ENCODE peak calls at places on chromosomes 2 and 18, in four cellular contexts. V, I, U and K are unnamed samples.

GRCh38 chr2:232229296-232229916 is 149.1 kb upstream of the ALPP start:
- DNase-seq in V (peak), I (no peak), U (no peak), K (no peak)

GRCh38 chr2:145563752-145564615 is 1044.1 kb upstream of the ZEB2 start:
- DNase-seq in V (no peak), I (no peak), U (no peak), K (peak)

GRCh38 chr2:200352631-200353030 is 46.1 kb downstream of the SPATS2L start:
- DNase-seq in V (peak), I (no peak), U (no peak), K (peak)

GRCh38 chr18:9743200-9744016 is 35.3 kb downstream of the RAB31 start:
- DNase-seq in V (peak), I (no peak), U (no peak), K (peak)

GRCh38 chr2:108542071-108542470 is 7.8 kb downstream of the LIMS1 start:
- DNase-seq in V (peak), I (no peak), U (no peak), K (peak)

GRCh38 chr2:3587432-3587831 is 7.5 kb upstream of the COLEC11 start:
- DNase-seq in V (peak), I (no peak), U (no peak), K (peak)

GRCh38 chr2:172735646-172736418 is at the start of gene RAPGEF4:
- DNase-seq in V (no peak), I (no peak), U (no peak), K (no peak)

GRCh38 chr2:171723724-171724683 is 36.7 kb downstream of the DYNC1I2 start:
- DNase-seq in V (peak), I (no peak), U (peak), K (peak)

GRCh38 chr2:127541849-127542630 is 6.6 kb downstream of the MYO7B start:
- DNase-seq in V (peak), I (no peak), U (no peak), K (no peak)

GRCh38 chr18:48993586-48993985 is 42.8 kb upstream of the SMAD7 start:
- DNase-seq in V (no peak), I (no peak), U (no peak), K (no peak)

GRCh38 chr18:49380812-49381211 is 79.6 kb downstream of the DYM start:
- DNase-seq in V (no peak), I (no peak), U (no peak), K (no peak)

GRCh38 chr2:42783511-42783910 is 8.9 kb downstream of the HAAO start:
- DNase-seq in V (no peak), I (no peak), U (no peak), K (no peak)

GRCh38 chr2:45258251-45258775 is 249.1 kb upstream of the SIX2 start:
- DNase-seq in V (no peak), I (no peak), U (no peak), K (no peak)

GRCh38 chr2:54669677-54670484 is 53.6 kb upstream of the EML6 start:
- DNase-seq in V (peak), I (peak), U (no peak), K (no peak)

GRCh38 chr18:32542221-32542798 is 71.6 kb upstream of the GAREM1 start:
- DNase-seq in V (peak), I (no peak), U (no peak), K (no peak)

GRCh38 chr2:47307066-47307465 is 95.9 kb upstream of the MSH2 start:
- DNase-seq in V (no peak), I (no peak), U (peak), K (peak)